ENCODE peak calls at places on chromosomes 12 and 14, in nine cellular contexts. N is skeletal muscle cell, H is RWPE2, D is astrocyte of the spinal cord, R is HepG2, V is GM12865, B is IMR-90, X is aorta, L is upper lobe of right lung. E is an unnamed sample.

GRCh38 chr12:6928703-6929407 is 1.1 kb downstream of the ATN1 start:
- DNase-seq in V (no peak), L (peak), X (peak), B (no peak), H (no peak), D (no peak), N (no peak), R (no peak), E (no peak)

GRCh38 chr12:6195665-6196535 is 4.3 kb upstream of the CD9 start:
- DNase-seq in R (peak), D (peak), X (peak), L (peak), H (peak), B (peak), V (peak), N (no peak), E (peak)

GRCh38 chr14:65336191-65336591 is 76.3 kb upstream of the FUT8 start:
- DNase-seq in R (no peak), H (no peak), L (no peak), V (peak), X (no peak), B (peak), D (peak), N (peak), E (no peak)

GRCh38 chr12:109018276-109018675 is 2.6 kb downstream of the SVOP start:
- DNase-seq in B (no peak), X (no peak), L (no peak), V (no peak), H (no peak), D (no peak), R (no peak), N (no peak), E (no peak)

GRCh38 chr12:23290627-23291330 is 658.7 kb downstream of the SOX5 start:
- DNase-seq in D (no peak), N (no peak), V (no peak), L (no peak), X (no peak), R (no peak), H (no peak), B (no peak), E (no peak)

GRCh38 chr14:90655829-90656228 is 160.4 kb downstream of the TTC7B start:
- DNase-seq in H (no peak), V (no peak), X (no peak), B (no peak), L (no peak), D (no peak), N (no peak), R (no peak), E (no peak)

GRCh38 chr12:46803517-46803916 is 22.3 kb downstream of the SLC38A4 start:
- DNase-seq in D (no peak), B (no peak), V (no peak), L (no peak), H (no peak), X (no peak), R (no peak), N (no peak), E (no peak)

GRCh38 chr14:64217747-64218146 is 76.4 kb downstream of the ESR2 start:
- DNase-seq in B (no peak), L (no peak), N (no peak), R (no peak), X (no peak), V (no peak), D (no peak), H (no peak), E (no peak)

GRCh38 chr12:52741378-52742195 is 35.6 kb downstream of the KRT76 start:
- DNase-seq in V (peak), X (no peak), N (peak), B (peak), L (peak), R (peak), D (peak), H (no peak), E (peak)

GRCh38 chr14:103763730-103764488 is 48.3 kb downstream of the ZFYVE21 start:
- DNase-seq in H (no peak), X (no peak), D (no peak), V (peak), R (no peak), B (no peak), L (no peak), N (no peak), E (no peak)

GRCh38 chr12:111991535-111991934 is 21.4 kb downstream of the TMEM116 start:
- DNase-seq in L (no peak), N (no peak), H (no peak), R (no peak), X (no peak), V (no peak), B (no peak), D (no peak), E (no peak)

GRCh38 chr14:102949062-102949800 is 26.8 kb downstream of the AMN start:
- DNase-seq in L (no peak), D (no peak), N (no peak), B (peak), H (peak), X (peak), R (no peak), V (no peak), E (no peak)

GRCh38 chr12:64737539-64737938 is 21.7 kb downstream of the GNS start:
- DNase-seq in B (no peak), H (no peak), X (no peak), N (no peak), L (no peak), D (no peak), R (no peak), V (peak), E (no peak)

GRCh38 chr12:3834774-3835173 is 38.4 kb downstream of the PARP11 start:
- DNase-seq in B (no peak), D (no peak), N (no peak), R (peak), X (no peak), L (no peak), H (no peak), V (no peak), E (no peak)

GRCh38 chr14:34450542-34450915 is 11.5 kb downstream of the SPTSSA start:
- DNase-seq in R (peak), V (no peak), N (no peak), H (no peak), B (no peak), L (no peak), D (no peak), X (no peak), E (no peak)

GRCh38 chr12:121992059-121992879 is 29.4 kb upstream of the BCL7A start:
- DNase-seq in D (peak), B (peak), N (peak), H (peak), V (peak), X (no peak), R (peak), L (peak), E (no peak)

GRCh38 chr14:91060472-91061308 is at the start of gene RPS6KA5:
- DNase-seq in B (peak), N (peak), H (peak), L (peak), V (peak), D (peak), R (peak), X (peak), E (peak)

GRCh38 chr12:121483950-121484349 is 84.0 kb downstream of the RNF34 start:
- DNase-seq in L (no peak), V (no peak), R (no peak), B (no peak), N (no peak), D (no peak), X (no peak), H (no peak), E (no peak)

GRCh38 chr14:85344847-85345591 is 184.9 kb upstream of the FLRT2 start:
- DNase-seq in N (no peak), L (no peak), B (no peak), V (no peak), R (no peak), D (no peak), X (no peak), H (no peak), E (no peak)

GRCh38 chr14:31243860-31244259 is 36.3 kb upstream of the HECTD1 start:
- DNase-seq in N (no peak), D (no peak), R (no peak), B (no peak), H (peak), V (no peak), L (no peak), X (no peak), E (no peak)

GRCh38 chr12:39413836-39414771 is 28.8 kb downstream of the KIF21A start:
- DNase-seq in N (no peak), L (no peak), R (no peak), H (no peak), B (no peak), X (no peak), V (no peak), D (no peak), E (no peak)

GRCh38 chr12:84875241-84875640 is 37.4 kb downstream of the SLC6A15 start:
- DNase-seq in V (no peak), X (no peak), L (no peak), N (no peak), H (no peak), B (no peak), R (no peak), D (no peak), E (no peak)

GRCh38 chr12:673849-674248 is 10.6 kb upstream of the NINJ2 start:
- DNase-seq in R (no peak), X (no peak), H (no peak), V (no peak), B (no peak), N (no peak), L (no peak), D (no peak), E (no peak)

GRCh38 chr12:51374346-51374745 is 16.9 kb downstream of the GALNT6 start:
- DNase-seq in X (no peak), L (no peak), R (no peak), N (no peak), H (no peak), V (no peak), B (no peak), D (no peak), E (no peak)

GRCh38 chr14:61388173-61388975 is 67.0 kb downstream of the PRKCH start:
- DNase-seq in L (no peak), B (no peak), D (peak), H (no peak), N (peak), R (no peak), X (no peak), V (peak), E (no peak)

GRCh38 chr14:56194062-56194461 is 75.9 kb downstream of the PELI2 start:
- DNase-seq in V (no peak), B (no peak), N (no peak), D (no peak), X (no peak), L (no peak), H (no peak), R (no peak), E (no peak)

GRCh38 chr12:123270380-123271181 is 1.1 kb downstream of the CDK2AP1 start:
- DNase-seq in H (no peak), V (no peak), X (peak), L (peak), D (no peak), R (peak), B (peak), N (no peak), E (peak)

GRCh38 chr12:15230751-15231150 is 9.5 kb upstream of the RERG start:
- DNase-seq in X (no peak), D (no peak), R (no peak), V (no peak), H (no peak), L (no peak), B (no peak), N (no peak), E (no peak)

GRCh38 chr12:128823216-128823915 is 392 bp downstream of the SLC15A4 start:
- DNase-seq in V (peak), H (no peak), R (peak), L (peak), X (no peak), N (no peak), D (no peak), B (no peak), E (peak)

GRCh38 chr14:78595797-78596196 is 425.6 kb downstream of the NRXN3 start:
- DNase-seq in N (no peak), V (peak), X (no peak), B (no peak), D (no peak), L (no peak), R (no peak), H (no peak), E (no peak)

GRCh38 chr14:90641111-90642010 is 174.9 kb downstream of the TTC7B start:
- DNase-seq in D (peak), N (no peak), X (no peak), L (no peak), V (no peak), R (no peak), H (no peak), B (peak), E (no peak)

GRCh38 chr14:64763801-64764511 is 59.7 kb downstream of the PLEKHG3 start:
- DNase-seq in D (peak), X (no peak), L (no peak), R (no peak), H (peak), V (no peak), N (peak), B (peak), E (no peak)

GRCh38 chr14:89855961-89856360 is 98.6 kb downstream of the EFCAB11 start:
- DNase-seq in N (peak), V (no peak), L (no peak), D (peak), R (no peak), B (peak), H (no peak), X (no peak), E (no peak)

GRCh38 chr12:109762673-109763191 is 49.1 kb downstream of the FAM222A start:
- DNase-seq in R (no peak), V (no peak), H (no peak), B (no peak), D (no peak), X (no peak), N (no peak), L (peak), E (no peak)

GRCh38 chr12:24738436-24738835 is 210.5 kb downstream of the BCAT1 start:
- DNase-seq in X (no peak), L (no peak), H (no peak), D (peak), V (no peak), N (no peak), B (peak), R (no peak), E (no peak)

GRCh38 chr12:26723379-26724308 is 109.3 kb downstream of the ITPR2 start:
- DNase-seq in H (no peak), D (peak), L (no peak), V (no peak), B (peak), X (peak), R (no peak), N (no peak), E (no peak)

GRCh38 chr14:77039285-77040058 is 11.0 kb upstream of the IRF2BPL start:
- DNase-seq in N (no peak), D (peak), V (peak), L (no peak), X (no peak), R (no peak), B (peak), H (no peak), E (no peak)

GRCh38 chr14:77040995-77041744 is 12.7 kb upstream of the IRF2BPL start:
- DNase-seq in R (no peak), N (no peak), L (no peak), B (no peak), X (no peak), D (no peak), V (no peak), H (no peak), E (no peak)

GRCh38 chr14:77040059-77040308 is 11.5 kb upstream of the IRF2BPL start:
- DNase-seq in D (no peak), V (no peak), B (no peak), H (no peak), R (no peak), X (no peak), L (no peak), N (no peak), E (no peak)

GRCh38 chr14:77041837-77042557 is 13.5 kb upstream of the IRF2BPL start:
- DNase-seq in N (peak), B (peak), R (no peak), H (no peak), L (no peak), D (peak), X (peak), V (peak), E (peak)

DNA sequence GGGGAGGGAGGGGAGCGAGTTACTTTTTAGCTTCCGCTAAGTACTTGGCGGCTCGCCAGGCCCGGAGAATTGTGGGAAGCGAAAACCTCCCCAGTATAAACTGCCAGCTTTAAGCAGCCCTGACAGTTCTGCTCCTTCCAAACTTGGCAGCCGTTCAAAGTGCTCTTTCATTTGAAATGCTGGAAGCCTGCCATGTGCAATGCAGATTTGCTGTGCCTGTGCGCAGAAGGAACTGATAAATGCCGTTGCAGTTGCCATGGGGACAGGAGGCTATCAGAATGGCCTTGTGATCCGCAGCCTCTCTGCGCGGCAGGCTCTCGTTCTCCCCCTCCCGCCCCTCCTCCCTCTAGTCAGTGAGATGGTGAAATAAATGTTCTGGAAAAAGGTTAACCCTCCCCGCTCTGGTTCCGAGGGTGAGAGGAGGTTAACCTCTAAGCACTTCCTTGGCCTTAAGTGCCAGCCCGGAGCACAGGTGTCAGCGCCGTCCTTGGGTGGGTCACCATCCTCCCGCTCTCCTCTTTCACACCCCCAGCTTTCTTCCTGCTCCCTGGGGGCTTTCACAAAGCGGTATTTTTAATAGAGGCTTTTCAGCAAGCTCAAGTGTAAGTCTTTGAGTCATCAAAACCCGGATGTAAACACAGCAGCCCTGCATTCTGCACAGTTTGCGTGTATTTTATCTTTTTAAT is 11.9 kb upstream of the IRF2BPL start:
- DNase-seq in L (peak), H (peak), B (peak), V (peak), X (peak), R (peak), N (peak), D (peak), E (peak)
- H3K4me3 ChIP-seq in L (peak), H (no peak), B (peak), V (peak), X (no peak), R (peak), N (peak), D (no peak), E (peak)

DNA sequence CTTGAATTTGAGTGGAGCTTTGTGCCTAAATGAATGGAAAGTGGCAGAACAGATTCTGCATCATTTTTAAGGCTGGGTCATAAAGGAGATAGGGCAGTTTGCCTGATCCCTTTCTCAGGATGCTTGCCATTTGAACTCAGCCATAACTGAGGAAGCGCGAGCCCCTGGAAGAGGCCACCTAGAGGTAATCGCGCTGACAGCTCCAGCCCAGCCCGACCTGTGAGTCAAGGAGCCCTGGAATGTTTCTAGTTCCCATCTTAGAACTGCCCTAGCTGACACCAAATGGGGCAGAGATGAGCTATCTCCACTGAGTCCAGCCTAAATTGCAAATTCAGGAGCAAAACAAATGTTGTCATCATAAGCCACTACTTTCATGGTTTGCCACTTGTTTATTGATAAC is 229.3 kb upstream of the TMTC1 start:
- DNase-seq in N (no peak), R (no peak), L (no peak), H (no peak), D (no peak), X (no peak), B (no peak), V (no peak), E (no peak)
- H3K4me3 ChIP-seq in N (no peak), R (no peak), L (no peak), H (no peak), D (no peak), X (no peak), B (no peak), V (no peak), E (no peak)

GRCh38 chr12:2064078-2064507 is 11.3 kb downstream of the CACNA1C start:
- DNase-seq in B (peak), H (no peak), R (no peak), D (peak), L (no peak), V (peak), X (no peak), N (no peak), E (no peak)
- H3K4me3 ChIP-seq in B (no peak), H (no peak), R (no peak), D (no peak), L (peak), V (no peak), X (peak), N (no peak), E (peak)

GRCh38 chr14:94112513-94113060 is 2.1 kb downstream of the IFI27 start:
- DNase-seq in R (no peak), V (no peak), D (no peak), H (peak), B (no peak), X (no peak), N (no peak), L (no peak), E (no peak)
- H3K4me3 ChIP-seq in R (no peak), V (no peak), D (no peak), H (no peak), B (no peak), X (no peak), N (no peak), L (peak), E (peak)

E was measured in left ventricle myocardium inferior.